ENCODE peak calls at places on chromosomes 2 and 18, in nine cellular contexts. T, Y, P, O, S, G, F, U and E are unnamed samples.

GRCh38 chr2:66581461-66582363 is 146.8 kb downstream of the MEIS1 start:
- DNase-seq in T (no peak), Y (no peak), P (no peak), O (no peak), S (no peak), G (peak), F (no peak), U (no peak), E (peak)

GRCh38 chr2:41711736-41712135 is 336.1 kb upstream of the PKDCC start:
- DNase-seq in T (no peak), Y (no peak), P (no peak), O (no peak), S (no peak), G (no peak), F (no peak), U (no peak), E (no peak)

GRCh38 chr2:200379481-200380120 is 73.1 kb downstream of the SPATS2L start:
- DNase-seq in T (no peak), Y (no peak), P (no peak), O (no peak), S (no peak), G (no peak), F (no peak), U (no peak), E (no peak)

GRCh38 chr18:10822457-10822856 is 296.6 kb downstream of the NAPG start:
- DNase-seq in T (no peak), Y (no peak), P (no peak), O (peak), S (no peak), G (no peak), F (no peak), U (no peak), E (no peak)

GRCh38 chr2:44348385-44348784 is 12.9 kb downstream of the PREPL start:
- DNase-seq in T (no peak), Y (no peak), P (no peak), O (peak), S (peak), G (no peak), F (no peak), U (no peak), E (no peak)

GRCh38 chr18:78776706-78777105 is 202.9 kb upstream of the SALL3 start:
- DNase-seq in T (no peak), Y (no peak), P (no peak), O (no peak), S (no peak), G (no peak), F (no peak), U (no peak), E (no peak)

GRCh38 chr2:229445013-229445412 is 173.9 kb upstream of the PID1 start:
- DNase-seq in T (peak), Y (peak), P (no peak), O (peak), S (peak), G (no peak), F (no peak), U (peak), E (no peak)

GRCh38 chr2:128451636-128452411 is 133.2 kb upstream of the HS6ST1 start:
- DNase-seq in T (peak), Y (no peak), P (no peak), O (no peak), S (no peak), G (peak), F (no peak), U (no peak), E (no peak)

GRCh38 chr18:53944721-53945120 is 279.7 kb downstream of the MBD2 start:
- DNase-seq in T (no peak), Y (no peak), P (no peak), O (no peak), S (no peak), G (no peak), F (no peak), U (peak), E (peak)

GRCh38 chr2:96163415-96163767 is 18.2 kb upstream of the DUSP2 start:
- DNase-seq in T (no peak), Y (no peak), P (no peak), O (no peak), S (no peak), G (no peak), F (no peak), U (no peak), E (no peak)

GRCh38 chr2:46187112-46187618 is 110.0 kb upstream of the EPAS1 start:
- DNase-seq in T (peak), Y (peak), P (no peak), O (peak), S (peak), G (no peak), F (no peak), U (peak), E (no peak)

GRCh38 chr2:30947686-30948085 is 140.4 kb upstream of the CAPN13 start:
- DNase-seq in T (no peak), Y (no peak), P (no peak), O (no peak), S (no peak), G (no peak), F (no peak), U (peak), E (no peak)

GRCh38 chr18:34224423-34225217 is at the start of gene NOL4:
- DNase-seq in T (no peak), Y (no peak), P (no peak), O (peak), S (peak), G (peak), F (peak), U (peak), E (peak)

GRCh38 chr2:113072584-113072983 is 4.8 kb downstream of the IL1F10 start:
- DNase-seq in T (no peak), Y (no peak), P (no peak), O (no peak), S (no peak), G (no peak), F (no peak), U (no peak), E (no peak)

GRCh38 chr2:131121464-131121863 is 16.3 kb downstream of the PLEKHB2 start:
- DNase-seq in T (no peak), Y (no peak), P (no peak), O (no peak), S (no peak), G (no peak), F (no peak), U (no peak), E (no peak)

GRCh38 chr2:219155054-219155644 is 5.5 kb downstream of the NHEJ1 start:
- DNase-seq in T (no peak), Y (peak), P (peak), O (peak), S (peak), G (no peak), F (no peak), U (peak), E (no peak)

GRCh38 chr2:99822487-99823218 is 319.7 kb downstream of the AFF3 start:
- DNase-seq in T (no peak), Y (no peak), P (no peak), O (no peak), S (no peak), G (no peak), F (no peak), U (no peak), E (no peak)

GRCh38 chr2:218746470-218746795 is 35.5 kb upstream of the CYP27A1 start:
- DNase-seq in T (no peak), Y (no peak), P (no peak), O (peak), S (no peak), G (no peak), F (no peak), U (no peak), E (no peak)

GRCh38 chr2:204945376-204945775 is 400.1 kb downstream of the PARD3B start:
- DNase-seq in T (no peak), Y (no peak), P (no peak), O (no peak), S (no peak), G (no peak), F (no peak), U (no peak), E (no peak)

GRCh38 chr2:118994778-118995177 is 52.8 kb downstream of the MARCO start:
- DNase-seq in T (no peak), Y (no peak), P (no peak), O (no peak), S (no peak), G (no peak), F (no peak), U (no peak), E (no peak)

GRCh38 chr2:46424937-46425336 is 54.4 kb upstream of the TMEM247 start:
- DNase-seq in T (no peak), Y (no peak), P (no peak), O (no peak), S (no peak), G (no peak), F (no peak), U (no peak), E (no peak)

GRCh38 chr18:923144-923543 is 18.5 kb downstream of the ADCYAP1 start:
- DNase-seq in T (no peak), Y (no peak), P (no peak), O (no peak), S (no peak), G (no peak), F (no peak), U (no peak), E (no peak)

GRCh38 chr2:192119536-192119935 is 75.2 kb downstream of the TMEFF2 start:
- DNase-seq in T (no peak), Y (no peak), P (no peak), O (no peak), S (no peak), G (no peak), F (no peak), U (no peak), E (no peak)

GRCh38 chr2:199025146-199025545 is 432.6 kb downstream of the SATB2 start:
- DNase-seq in T (no peak), Y (no peak), P (no peak), O (no peak), S (no peak), G (no peak), F (no peak), U (no peak), E (no peak)

GRCh38 chr2:199015072-199015471 is 442.7 kb downstream of the SATB2 start:
- DNase-seq in T (no peak), Y (no peak), P (no peak), O (no peak), S (no peak), G (no peak), F (no peak), U (no peak), E (no peak)

GRCh38 chr2:199018826-199019225 is 438.9 kb downstream of the SATB2 start:
- DNase-seq in T (no peak), Y (peak), P (no peak), O (no peak), S (peak), G (no peak), F (no peak), U (no peak), E (no peak)

GRCh38 chr2:199024224-199024623 is 433.5 kb downstream of the SATB2 start:
- DNase-seq in T (no peak), Y (no peak), P (no peak), O (no peak), S (no peak), G (no peak), F (no peak), U (no peak), E (no peak)

GRCh38 chr2:199019898-199020507 is 437.7 kb downstream of the SATB2 start:
- DNase-seq in T (no peak), Y (peak), P (peak), O (peak), S (peak), G (no peak), F (no peak), U (peak), E (peak)
- TF ChIP-seq CTCF in T (peak), Y (peak), P (peak), O (peak), S (peak), G (peak), F (peak), U (peak), E (peak)

GRCh38 chr2:121895723-121896571 is 140.5 kb downstream of the TSN start:
- DNase-seq in T (no peak), Y (no peak), P (no peak), O (no peak), S (no peak), G (no peak), F (no peak), U (no peak), E (no peak)

GRCh38 chr2:121900391-121900790 is 144.9 kb downstream of the TSN start:
- DNase-seq in T (no peak), Y (no peak), P (no peak), O (no peak), S (no peak), G (no peak), F (no peak), U (no peak), E (no peak)

GRCh38 chr2:121902171-121902591 is 146.7 kb downstream of the TSN start:
- DNase-seq in T (no peak), Y (no peak), P (no peak), O (peak), S (no peak), G (no peak), F (no peak), U (no peak), E (no peak)

GRCh38 chr2:121898483-121898882 is 143.0 kb downstream of the TSN start:
- DNase-seq in T (no peak), Y (no peak), P (no peak), O (peak), S (peak), G (no peak), F (no peak), U (peak), E (no peak)

DNA sequence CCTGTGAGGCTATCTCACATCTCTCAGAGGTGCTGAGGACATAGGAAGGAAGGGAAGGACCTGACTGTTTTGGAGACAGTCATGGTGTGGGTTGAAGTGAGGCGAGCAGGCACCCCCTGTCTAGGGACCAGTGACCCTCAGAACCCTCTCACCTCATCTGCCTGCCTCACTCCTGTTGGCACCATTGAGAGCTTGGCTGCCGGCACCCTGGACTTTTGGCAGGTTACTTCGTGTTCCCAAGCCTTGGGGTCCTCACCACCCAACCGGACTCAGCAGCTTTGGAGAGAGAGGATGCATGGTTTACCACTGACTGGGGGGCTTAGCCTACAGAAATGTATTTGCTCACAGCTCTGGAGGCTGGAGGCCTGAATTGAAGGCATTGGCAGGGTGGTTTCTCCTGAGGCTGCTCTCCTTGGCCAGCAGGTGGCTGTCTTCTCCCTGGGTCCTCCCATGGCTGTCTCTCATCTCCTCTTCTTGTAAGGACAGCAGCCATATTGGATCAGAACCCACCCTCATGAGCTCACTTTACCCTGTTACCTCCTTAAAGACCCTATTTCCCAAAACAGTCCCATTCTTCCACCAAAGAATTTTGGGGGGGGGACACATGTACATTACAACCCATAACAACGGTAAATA is 142.0 kb downstream of the TSN start:
- DNase-seq in T (no peak), Y (no peak), P (peak), O (peak), S (no peak), G (no peak), F (no peak), U (peak), E (no peak)
- TF ChIP-seq CTCF in T (peak), Y (peak), P (peak), O (peak), S (peak), G (peak), F (no peak), U (peak), E (peak)

GRCh38 chr2:108383146-108383830 is 5.5 kb downstream of the SULT1C4 start:
- DNase-seq in T (no peak), Y (no peak), P (peak), O (no peak), S (no peak), G (no peak), F (no peak), U (peak), E (no peak)
- TF ChIP-seq CTCF in T (no peak), Y (no peak), P (peak), O (peak), S (peak), G (no peak), F (no peak), U (no peak), E (no peak)

GRCh38 chr2:206783718-206784117 is 18.3 kb downstream of the FASTKD2 start:
- DNase-seq in T (no peak), Y (no peak), P (no peak), O (peak), S (no peak), G (no peak), F (no peak), U (peak), E (peak)
- TF ChIP-seq CTCF in T (no peak), Y (peak), P (peak), O (peak), S (peak), G (peak), F (peak), U (peak), E (peak)

GRCh38 chr2:80854831-80855230 is 550.3 kb upstream of the LRRTM1 start:
- DNase-seq in T (no peak), Y (no peak), P (no peak), O (no peak), S (no peak), G (no peak), F (no peak), U (no peak), E (no peak)

GRCh38 chr2:80856227-80856626 is 551.7 kb upstream of the LRRTM1 start:
- DNase-seq in T (no peak), Y (no peak), P (no peak), O (no peak), S (no peak), G (no peak), F (no peak), U (no peak), E (no peak)

GRCh38 chr2:80852808-80853139 is 548.2 kb upstream of the LRRTM1 start:
- DNase-seq in T (no peak), Y (no peak), P (peak), O (no peak), S (no peak), G (no peak), F (no peak), U (peak), E (peak)

DNA sequence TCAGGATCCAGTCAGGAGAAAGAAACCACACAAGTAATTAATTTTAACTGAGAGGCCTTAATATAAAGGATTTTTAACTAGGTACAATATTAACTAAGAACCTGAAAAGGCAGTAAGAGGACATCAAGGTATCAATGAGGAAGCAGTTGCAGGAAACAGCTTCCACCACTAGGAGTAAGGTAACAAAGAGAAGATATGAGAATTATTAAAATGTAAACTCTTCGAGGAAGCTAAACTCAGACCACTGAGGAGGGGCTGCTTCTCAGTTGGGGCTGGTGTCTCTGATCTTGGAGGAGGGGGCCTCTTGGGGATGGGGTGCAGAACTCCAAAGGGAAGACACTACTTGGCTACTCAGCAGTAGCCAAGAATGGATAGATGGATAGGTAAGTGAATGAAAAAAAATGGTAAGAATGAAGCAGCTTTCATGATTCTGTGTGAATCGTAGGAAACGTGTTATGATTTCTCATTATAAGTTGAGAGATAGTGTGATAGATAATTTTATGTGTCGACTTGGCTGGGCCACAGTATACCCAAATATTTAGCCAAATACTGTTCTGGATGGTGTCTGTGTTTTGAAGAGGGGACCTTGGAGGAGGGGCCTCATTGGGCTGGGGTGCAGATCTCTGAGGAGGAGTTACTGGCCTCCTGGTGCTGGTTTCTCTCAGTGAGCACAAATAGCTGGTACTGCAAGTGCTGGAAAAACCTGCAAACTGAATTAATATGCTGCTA is 547.7 kb upstream of the LRRTM1 start:
- DNase-seq in T (no peak), Y (no peak), P (peak), O (no peak), S (no peak), G (no peak), F (no peak), U (no peak), E (no peak)
- TF ChIP-seq CTCF in T (no peak), Y (no peak), P (peak), O (no peak), S (no peak), G (peak), F (no peak), U (no peak), E (peak)

DNA sequence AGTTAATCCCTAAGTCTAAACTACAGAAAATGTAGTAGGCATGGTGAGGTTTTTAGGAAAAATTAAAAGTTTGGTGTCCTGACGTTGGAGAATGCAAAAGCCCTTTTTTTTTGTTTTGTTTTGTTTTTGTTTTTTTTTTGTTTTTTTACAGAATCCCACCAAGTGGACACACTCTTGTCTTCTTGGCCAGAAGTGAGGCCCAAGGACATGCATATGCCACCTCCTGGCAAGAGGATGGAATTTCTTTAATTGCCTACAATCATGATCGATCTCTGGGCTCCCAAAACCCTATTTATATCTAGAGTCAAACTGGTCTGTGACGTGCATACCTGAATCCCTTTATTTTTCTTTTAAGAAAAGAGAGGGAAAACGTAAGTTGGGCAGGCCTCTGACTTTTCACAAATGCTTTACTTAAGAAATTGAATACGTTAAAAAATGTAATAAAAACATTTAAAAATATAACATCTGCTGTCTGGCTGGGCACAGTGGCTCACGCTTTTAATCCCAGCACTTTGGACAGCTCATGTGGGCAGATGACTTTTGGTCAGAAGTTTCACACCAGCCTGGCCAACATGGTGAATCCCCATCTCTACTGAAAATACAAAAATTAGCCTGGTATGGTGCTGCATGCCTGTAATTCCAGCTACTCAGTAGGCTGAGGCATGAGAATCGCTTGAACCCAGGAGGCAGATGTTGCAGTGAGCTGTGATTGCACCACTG is 502.7 kb downstream of the CBLN2 start:
- DNase-seq in T (no peak), Y (no peak), P (no peak), O (no peak), S (no peak), G (no peak), F (no peak), U (peak), E (no peak)
- TF ChIP-seq CTCF in T (no peak), Y (no peak), P (no peak), O (no peak), S (no peak), G (peak), F (no peak), U (no peak), E (no peak)

GRCh38 chr18:48179005-48179404 is 230.2 kb downstream of the ZBTB7C start:
- DNase-seq in T (no peak), Y (no peak), P (no peak), O (no peak), S (no peak), G (no peak), F (no peak), U (no peak), E (no peak)
- TF ChIP-seq CTCF in T (no peak), Y (no peak), P (no peak), O (no peak), S (no peak), G (no peak), F (no peak), U (no peak), E (no peak)